ENCODE peak calls at places on chromosomes 11 and 22, in ten cellular contexts. B is GM13977, L is type B pancreatic cell, W is HFF-Myc, T is astrocyte of the spinal cord, M is tibial nerve, F is left lung, Z is endothelial cell, A is ovary, X is AG09319. O is an unnamed sample.

GRCh38 chr11:114298701-114299090 is 2.5 kb downstream of the NNMT start:
- DNase-seq in T (peak; percentile 42), M (no peak), W (no peak), Z (no peak), X (no peak), L (no peak), F (no peak), B (no peak), A (no peak), O (no peak)

GRCh38 chr22:49600452-49600847 is 227.2 kb downstream of the BRD1 start:
- DNase-seq in F (peak; percentile 50), X (no peak), W (no peak), A (no peak), Z (no peak), M (no peak), L (no peak), B (no peak), T (no peak), O (no peak)

GRCh38 chr11:68935066-68935465 is 31.4 kb downstream of the IGHMBP2 start:
- DNase-seq in B (no peak), L (no peak), F (no peak), W (no peak), Z (no peak), M (no peak), T (no peak), X (no peak), A (no peak), O (no peak)

GRCh38 chr11:17171342-17171741 is 36.4 kb downstream of the PIK3C2A start:
- DNase-seq in F (no peak), L (no peak), T (peak; percentile 22), B (no peak), X (no peak), W (no peak), Z (no peak), M (no peak), A (no peak), O (no peak)

GRCh38 chr11:68903631-68904457 is at the start of the genes IGHMBP2 and MRPL21:
- DNase-seq in A (peak; percentile 80), B (peak; percentile 96), F (peak; percentile 95), L (peak; percentile 94), X (peak; percentile 49), T (peak; percentile 81), W (peak; percentile 30), Z (peak; percentile 83), M (peak; percentile 73), O (peak; percentile 42)

GRCh38 chr11:76939219-76939631 is 78.5 kb downstream of the ACER3 start:
- DNase-seq in X (no peak), W (no peak), L (no peak), T (no peak), M (no peak), F (no peak), Z (no peak), B (no peak), A (no peak), O (no peak)

GRCh38 chr11:34315006-34315793 is 42.6 kb downstream of the ABTB2 start:
- DNase-seq in W (no peak), M (no peak), Z (no peak), X (peak; percentile 63), F (no peak), A (no peak), B (no peak), T (no peak), L (no peak), O (no peak)

GRCh38 chr22:26466196-26466595 is 17.4 kb downstream of the HPS4 start:
- DNase-seq in F (no peak), X (no peak), Z (no peak), A (no peak), W (no peak), M (no peak), T (no peak), L (no peak), B (no peak), O (no peak)

GRCh38 chr11:130782361-130783221 is 133.7 kb downstream of the SNX19 start:
- DNase-seq in A (no peak), L (peak; percentile 42), B (no peak), X (no peak), W (no peak), F (no peak), T (peak; percentile 88), Z (no peak), M (peak; percentile 12), O (no peak)

GRCh38 chr11:72069787-72070251 is 10.5 kb downstream of the NUMA1 start:
- DNase-seq in F (peak; percentile 90), X (peak; percentile 60), B (no peak), M (peak; percentile 79), T (peak; percentile 78), L (no peak), Z (no peak), W (peak; percentile 42), A (peak; percentile 67), O (no peak)

GRCh38 chr11:65710424-65710823 is 1.6 kb upstream of the KAT5 start:
- DNase-seq in B (no peak), X (no peak), A (no peak), F (no peak), T (no peak), L (no peak), Z (no peak), M (no peak), W (no peak), O (no peak)

GRCh38 chr22:49807780-49808708 is 19.6 kb downstream of the BRD1 start:
- DNase-seq in Z (no peak), L (no peak), A (no peak), W (no peak), X (no peak), F (peak; percentile 26), T (no peak), M (no peak), B (no peak), O (no peak)

GRCh38 chr11:197741-198235 is 4.9 kb downstream of the SCGB1C1 start:
- DNase-seq in L (no peak), M (no peak), W (no peak), X (no peak), T (no peak), A (no peak), F (peak; percentile 41), B (no peak), Z (no peak), O (no peak)

GRCh38 chr22:29936186-29936585 is 53.2 kb downstream of the MTMR3 start:
- DNase-seq in A (no peak), F (no peak), Z (no peak), X (no peak), L (no peak), W (no peak), M (no peak), T (no peak), B (no peak), O (no peak)

GRCh38 chr11:73072935-73073481 is 69.1 kb downstream of the FCHSD2 start:
- DNase-seq in Z (no peak), A (no peak), L (no peak), X (no peak), W (no peak), M (no peak), T (peak; percentile 31), F (no peak), B (peak; percentile 39), O (peak; percentile 57)

GRCh38 chr11:76977791-76978190 is 56.4 kb upstream of the B3GNT6 start:
- DNase-seq in W (no peak), F (no peak), Z (no peak), B (no peak), T (no peak), M (no peak), A (no peak), X (no peak), L (no peak), O (no peak)

DNA sequence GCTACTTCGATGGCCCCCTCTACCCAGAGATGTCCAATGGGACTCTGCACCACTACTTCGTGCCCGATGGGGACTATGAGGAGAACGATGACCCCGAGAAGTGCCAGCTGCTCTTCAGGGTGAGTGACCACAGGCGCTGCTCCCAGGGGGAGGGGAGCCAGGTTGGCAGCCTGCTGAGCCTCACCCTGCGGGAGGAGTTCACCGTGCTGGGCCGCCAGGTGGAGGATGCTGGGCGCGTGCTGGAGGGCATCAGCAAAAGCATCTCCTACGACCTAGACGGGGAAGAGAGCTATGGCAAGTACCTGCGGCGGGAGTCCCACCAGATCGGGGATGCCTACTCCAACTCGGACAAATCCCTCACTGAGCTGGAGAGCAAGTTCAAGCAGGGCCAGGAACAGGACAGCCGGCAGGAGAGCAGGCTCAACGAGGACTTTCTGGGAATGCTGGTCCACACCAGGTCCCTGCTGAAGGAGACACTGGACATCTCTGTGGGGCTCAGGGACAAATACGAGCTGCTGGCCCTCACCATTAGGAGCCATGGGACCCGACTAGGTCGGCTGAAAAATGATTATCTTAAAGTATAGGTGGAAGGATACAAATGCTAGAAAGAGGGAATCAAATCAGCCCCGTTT is 783 bp downstream of the FIBIN start:
- DNase-seq in F (peak; percentile 66), B (no peak), L (no peak), W (no peak), T (no peak), M (peak; percentile 13), Z (no peak), X (no peak), A (peak; percentile 17), O (no peak)
- TF ChIP-seq CTCF in F (no peak), B (no peak), L (no peak), W (no peak), T (no peak), M (no peak), Z (no peak), X (no peak), A (no peak), O (no peak)

DNA sequence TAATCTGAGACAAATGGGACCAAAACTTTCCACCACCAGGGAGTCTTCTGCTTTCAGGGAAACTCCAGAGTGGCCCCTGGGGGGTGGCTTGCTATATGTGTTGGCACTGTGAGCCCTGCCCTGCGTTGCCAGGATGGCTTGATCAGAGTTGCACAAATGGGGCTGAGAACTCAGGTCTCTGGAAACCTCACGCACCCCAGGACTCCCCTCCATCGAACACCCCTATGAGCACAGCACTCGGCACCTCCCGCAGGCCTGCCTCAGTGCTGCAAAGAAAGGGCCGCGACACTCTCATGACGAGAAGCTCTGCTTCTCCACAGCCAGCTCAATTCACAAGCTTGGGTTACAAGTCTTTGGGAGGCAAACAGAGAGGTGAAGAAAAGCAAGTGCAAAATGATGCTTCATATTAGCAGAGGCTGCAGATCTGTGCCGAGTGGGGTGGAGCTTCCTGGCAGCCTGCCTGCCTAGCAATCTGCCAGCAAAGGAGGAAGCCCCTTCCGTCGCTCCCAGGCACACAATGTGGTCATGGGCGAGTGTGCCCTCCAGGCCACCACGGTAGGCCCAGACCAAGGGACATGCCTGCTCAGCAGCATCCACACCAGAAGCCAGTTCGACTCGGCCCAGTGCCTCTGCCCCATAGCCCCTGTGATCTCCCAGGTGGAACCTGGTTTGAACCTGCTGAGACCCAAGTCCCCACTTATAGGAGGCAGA is 55.7 kb downstream of the MYH9 start:
- DNase-seq in T (peak; percentile 68), X (no peak), F (peak; percentile 89), M (peak; percentile 71), B (peak; percentile 62), A (peak; percentile 54), L (no peak), Z (peak; percentile 22), W (peak; percentile 57), O (no peak)
- TF ChIP-seq CTCF in T (no peak), X (no peak), F (no peak), M (no peak), B (no peak), A (no peak), L (no peak), Z (no peak), W (no peak), O (no peak)

GRCh38 chr11:103862827-103863213 is 173.6 kb upstream of the DDI1 start:
- DNase-seq in A (no peak), Z (no peak), X (no peak), T (no peak), F (no peak), B (no peak), W (no peak), M (no peak), L (no peak), O (no peak)
- TF ChIP-seq CTCF in A (no peak), Z (no peak), X (no peak), T (no peak), F (no peak), B (no peak), W (no peak), M (no peak), L (no peak), O (peak; percentile 22)

GRCh38 chr22:27682438-27682837 is 119.1 kb downstream of the MN1 start:
- DNase-seq in T (no peak), A (no peak), X (no peak), M (no peak), Z (peak; percentile 38), B (no peak), L (no peak), W (no peak), F (no peak), O (no peak)
- TF ChIP-seq CTCF in T (peak; percentile 32), A (no peak), X (peak; percentile 14), M (no peak), Z (peak; percentile 48), B (no peak), L (peak; percentile 70), W (peak; percentile 26), F (no peak), O (peak; percentile 17)

O was measured in GM12864.